ENCODE peak calls at places on chromosomes 6 and 20, in five cellular contexts. C is T-helper 2 cell; B is stimulated activated CD4-positive, alpha-beta T cell treated with anti-CD3 and anti-CD28 coated beads, Interleukin-15, amount 100 ng/mL, for 24 hours; X is GM03348; Y is germinal center. V is an unnamed sample.

GRCh38 chr6:129701721-129702455 is 8.1 kb downstream of the ARHGAP18 start:
- DNase-seq in C (no peak), Y (no peak), B (no peak), X (peak), V (no peak)

GRCh38 chr6:145529582-145529981 is 205.7 kb downstream of the EPM2A start:
- DNase-seq in Y (no peak), C (no peak), X (no peak), B (no peak), V (no peak)

GRCh38 chr6:131175559-131175958 is 40.3 kb downstream of the AKAP7 start:
- DNase-seq in C (no peak), B (no peak), Y (no peak), X (no peak), V (no peak)

GRCh38 chr20:49859807-49860206 is 47.2 kb downstream of the SLC9A8 start:
- DNase-seq in X (no peak), C (no peak), B (no peak), Y (no peak), V (no peak)

GRCh38 chr20:56636701-56637100 is 7.6 kb downstream of the TFAP2C start:
- DNase-seq in B (no peak), Y (no peak), C (no peak), X (peak), V (no peak)

GRCh38 chr20:62936996-62937352 is 973 bp upstream of the GID8 start:
- DNase-seq in C (no peak), Y (no peak), B (no peak), X (peak), V (no peak)

GRCh38 chr6:39370021-39370420 is 47.5 kb upstream of the KCNK16 start:
- DNase-seq in X (no peak), C (no peak), B (no peak), Y (no peak), V (no peak)

GRCh38 chr6:130743175-130743574 is 84.0 kb upstream of the SMLR1 start:
- DNase-seq in X (no peak), C (no peak), Y (no peak), B (no peak), V (no peak)

GRCh38 chr20:44745560-44746366 is at the start of gene KCNK15:
- DNase-seq in X (peak), Y (peak), B (peak), C (peak), V (peak)

GRCh38 chr6:88695936-88696335 is 267.5 kb downstream of the RNGTT start:
- DNase-seq in C (no peak), B (no peak), X (no peak), Y (no peak), V (no peak)

GRCh38 chr20:2133318-2134183 is 31.9 kb downstream of the STK35 start:
- DNase-seq in Y (no peak), B (no peak), X (peak), C (no peak), V (no peak)

GRCh38 chr6:141359953-141360352 is 772.8 kb upstream of the GJE1 start:
- DNase-seq in C (no peak), X (no peak), B (no peak), Y (no peak), V (no peak)

GRCh38 chr20:49345538-49345937 is 67.7 kb upstream of the ZNFX1 start:
- DNase-seq in C (no peak), Y (no peak), X (peak), B (no peak), V (no peak)

GRCh38 chr20:20095114-20095872 is 43.0 kb downstream of the CFAP61 start:
- DNase-seq in X (no peak), B (no peak), C (no peak), Y (no peak), V (no peak)

GRCh38 chr6:5638666-5639065 is 368.1 kb downstream of the NRN1 start:
- DNase-seq in X (no peak), B (no peak), C (no peak), Y (no peak), V (no peak)

GRCh38 chr6:41785689-41786450 is 1.6 kb upstream of the TOMM6 start:
- DNase-seq in Y (peak), X (peak), B (peak), C (no peak), V (peak)

GRCh38 chr6:96394727-96395126 is 126.9 kb upstream of the UFL1 start:
- DNase-seq in B (no peak), C (no peak), Y (no peak), X (no peak), V (no peak)